ENCODE peak calls at places on chromosomes 5 and 9, in four cellular contexts. Y is A549, S is fibroblast of lung, I is dorsolateral prefrontal cortex. U is an unnamed sample.

GRCh38 chr9:128454991-128455390 is 815 bp upstream of the ODF2 start:
- DNase-seq in S (no peak), Y (no peak), I (no peak), U (no peak)

GRCh38 chr5:74035521-74035937 is 409.5 kb downstream of the ARHGEF28 start:
- DNase-seq in S (peak; percentile 79), I (no peak), Y (peak; percentile 16), U (no peak)

GRCh38 chr5:13976867-13977479 is 32.5 kb upstream of the DNAH5 start:
- DNase-seq in S (peak; percentile 60), I (no peak), Y (peak; percentile 79), U (no peak)

GRCh38 chr5:111070272-111071134 is 1.0 kb upstream of the TSLP start:
- DNase-seq in Y (no peak), S (peak; percentile 41), I (no peak), U (no peak)

GRCh38 chr5:60163762-60164161 is 270.2 kb upstream of the PDE4D start:
- DNase-seq in I (no peak), S (peak; percentile 76), Y (no peak), U (no peak)

GRCh38 chr9:134732392-134733110 is 90.9 kb downstream of the COL5A1 start:
- DNase-seq in S (no peak), I (no peak), Y (no peak), U (no peak)

GRCh38 chr5:92380069-92380770 is 997.1 kb upstream of the ARRDC3 start:
- DNase-seq in S (peak; percentile 40), Y (no peak), I (no peak), U (no peak)

GRCh38 chr5:158640581-158640980 is 459.1 kb downstream of the EBF1 start:
- DNase-seq in Y (no peak), S (peak; percentile 41), I (no peak), U (no peak)

GRCh38 chr9:35367451-35367850 is 122.5 kb upstream of the RUSC2 start:
- DNase-seq in S (peak; percentile 97), Y (no peak), I (no peak), U (peak; percentile 67)

GRCh38 chr5:79495311-79495710 is 18.6 kb downstream of the HOMER1 start:
- DNase-seq in S (peak; percentile 57), I (no peak), Y (no peak), U (no peak)

GRCh38 chr5:58437661-58438060 is 22.2 kb downstream of the PLK2 start:
- DNase-seq in S (no peak), Y (no peak), I (no peak), U (no peak)

GRCh38 chr9:133780404-133780945 is 42.3 kb upstream of the SARDH start:
- DNase-seq in Y (no peak), S (no peak), I (no peak), U (no peak)

GRCh38 chr9:133581553-133582343 is 27.4 kb downstream of the FAM163B start:
- DNase-seq in I (no peak), Y (no peak), S (no peak), U (no peak)

GRCh38 chr9:117340422-117340821 is 74.4 kb downstream of the ASTN2 start:
- DNase-seq in I (no peak), S (no peak), Y (no peak), U (no peak)

GRCh38 chr9:123637940-123638634 is 282.1 kb downstream of the CRB2 start:
- DNase-seq in S (peak; percentile 20), I (no peak), Y (no peak), U (no peak)

GRCh38 chr5:106610041-106610440 is 1060.7 kb downstream of the EFNA5 start:
- DNase-seq in Y (no peak), I (no peak), S (no peak), U (no peak)

GRCh38 chr5:163407034-163407652 is 30.3 kb upstream of the CCNG1 start:
- DNase-seq in S (peak; percentile 73), I (no peak), Y (no peak), U (no peak)

GRCh38 chr9:33506626-33507370 is 17.3 kb upstream of the ANKRD18B start:
- DNase-seq in Y (no peak), I (no peak), S (peak; percentile 98), U (peak; percentile 87)

GRCh38 chr5:32210151-32210550 is 36.0 kb upstream of the GOLPH3 start:
- DNase-seq in Y (no peak), S (no peak), I (no peak), U (no peak)

GRCh38 chr5:149212203-149212951 is 59.3 kb upstream of the AFAP1L1 start:
- DNase-seq in S (peak; percentile 100), I (no peak), Y (no peak), U (peak; percentile 100)

GRCh38 chr5:73638344-73639095 is 12.5 kb downstream of the ARHGEF28 start:
- DNase-seq in Y (no peak), I (no peak), S (peak; percentile 83), U (peak; percentile 49)

GRCh38 chr5:79829260-79829659 is 139.6 kb downstream of the CMYA5 start:
- DNase-seq in I (no peak), Y (peak; percentile 17), S (no peak), U (no peak)

GRCh38 chr5:1468629-1469527 is 23.6 kb upstream of the SLC6A3 start:
- DNase-seq in I (peak; percentile 30), S (no peak), Y (no peak), U (no peak)

GRCh38 chr5:946720-947625 is 54.3 kb downstream of the TRIP13 start:
- DNase-seq in Y (no peak), I (peak; percentile 44), S (no peak), U (no peak)

GRCh38 chr5:169803077-169803981 is 166.3 kb downstream of the DOCK2 start:
- DNase-seq in I (no peak), Y (no peak), S (peak; percentile 100), U (peak; percentile 96)

GRCh38 chr9:121751686-121752445 is 100.4 kb downstream of the DAB2IP start:
- DNase-seq in S (no peak), I (no peak), Y (no peak), U (no peak)

GRCh38 chr5:157543825-157544622 is 31.6 kb downstream of the ADAM19 start:
- DNase-seq in Y (no peak), S (peak; percentile 78), I (no peak), U (peak; percentile 75)

GRCh38 chr5:115558388-115558956 is 13.9 kb upstream of the FEM1C start:
- DNase-seq in S (no peak), I (no peak), Y (no peak), U (no peak)

GRCh38 chr5:1103505-1104326 is 8.1 kb downstream of the SLC12A7 start:
- DNase-seq in S (no peak), Y (no peak), I (no peak), U (no peak)

GRCh38 chr9:130198501-130199179 is 26.4 kb downstream of the NCS1 start:
- DNase-seq in S (no peak), I (no peak), Y (no peak), U (no peak)

GRCh38 chr5:7753596-7753995 is 97.3 kb downstream of the CFAP90 start:
- DNase-seq in S (no peak), I (no peak), Y (no peak), U (no peak)

GRCh38 chr5:165538065-165538464 is 2032.6 kb downstream of the MAT2B start:
- DNase-seq in S (peak; percentile 3), I (no peak), Y (no peak), U (no peak)

GRCh38 chr9:34594177-34594576 is 4.7 kb upstream of the CNTFR start:
- DNase-seq in S (no peak), I (no peak), Y (no peak), U (no peak)

GRCh38 chr5:27479859-27480258 is 441.5 kb upstream of the CDH9 start:
- DNase-seq in Y (no peak), S (no peak), I (no peak), U (no peak)

GRCh38 chr9:90775657-90776056 is 26.0 kb upstream of the SYK start:
- DNase-seq in Y (no peak), I (no peak), S (no peak), U (no peak)

GRCh38 chr9:113599647-113600476 is 136.3 kb downstream of the RGS3 start:
- DNase-seq in S (peak; percentile 95), I (no peak), Y (no peak), U (no peak)

GRCh38 chr9:97557606-97558095 is 56.2 kb downstream of the TMOD1 start:
- DNase-seq in I (peak; percentile 78), Y (no peak), S (no peak), U (no peak)

GRCh38 chr5:111133436-111133751 is 41.2 kb downstream of the WDR36 start:
- DNase-seq in Y (no peak), S (no peak), I (no peak), U (no peak)

GRCh38 chr9:133370680-133371079 is 5.2 kb downstream of the SURF4 start:
- DNase-seq in I (no peak), S (no peak), Y (no peak), U (no peak)

GRCh38 chr5:54519083-54519541 is 1.6 kb downstream of the SNX18 start:
- DNase-seq in S (no peak), Y (no peak), I (no peak), U (no peak)
- H3K27ac ChIP-seq in S (no peak overlapping the region), Y (no peak overlapping the region), I (peak overlapping the region; percentile 28), U (peak overlapping the region; percentile 67)

GRCh38 chr5:72149742-72150141 is 42.5 kb downstream of the MAP1B start:
- DNase-seq in Y (no peak), S (no peak), I (no peak), U (no peak)
- TF ChIP-seq CTCF in Y (peak; percentile 16), S (peak; percentile 36), I (peak; percentile 20), U (peak; percentile 41)

DNA sequence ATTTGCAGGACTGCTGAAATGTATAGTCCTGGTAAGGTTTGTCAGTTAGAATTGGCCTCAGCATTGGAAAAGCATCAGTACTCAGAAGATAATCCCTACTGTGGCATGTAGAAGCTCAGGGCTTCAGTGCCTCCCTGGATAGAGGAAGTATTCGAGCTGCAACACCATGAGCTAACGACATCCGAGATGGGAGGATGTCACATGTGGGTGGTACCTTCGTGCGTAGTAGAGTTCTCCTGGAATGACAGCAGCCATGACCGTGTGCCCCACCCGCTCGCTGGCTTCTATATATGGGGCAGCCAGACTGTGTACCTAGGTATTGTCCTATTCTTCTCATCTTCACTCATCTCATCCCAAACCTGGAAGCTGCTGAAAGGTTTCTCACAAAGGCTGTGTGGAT is 345.8 kb upstream of the KLF9 start:
- DNase-seq in S (no peak), Y (no peak), I (no peak), U (no peak)
- H3K27ac ChIP-seq in S (no peak overlapping the region), Y (no peak overlapping the region), I (no peak overlapping the region), U (no peak overlapping the region)

GRCh38 chr9:95268681-95269080 is 48.8 kb downstream of the FANCC start:
- DNase-seq in I (no peak), S (peak; percentile 27), Y (peak; percentile 21), U (no peak)
- TF ChIP-seq CTCF in I (peak; percentile 50), S (peak; percentile 62), Y (peak; percentile 51), U (peak; percentile 52)

DNA sequence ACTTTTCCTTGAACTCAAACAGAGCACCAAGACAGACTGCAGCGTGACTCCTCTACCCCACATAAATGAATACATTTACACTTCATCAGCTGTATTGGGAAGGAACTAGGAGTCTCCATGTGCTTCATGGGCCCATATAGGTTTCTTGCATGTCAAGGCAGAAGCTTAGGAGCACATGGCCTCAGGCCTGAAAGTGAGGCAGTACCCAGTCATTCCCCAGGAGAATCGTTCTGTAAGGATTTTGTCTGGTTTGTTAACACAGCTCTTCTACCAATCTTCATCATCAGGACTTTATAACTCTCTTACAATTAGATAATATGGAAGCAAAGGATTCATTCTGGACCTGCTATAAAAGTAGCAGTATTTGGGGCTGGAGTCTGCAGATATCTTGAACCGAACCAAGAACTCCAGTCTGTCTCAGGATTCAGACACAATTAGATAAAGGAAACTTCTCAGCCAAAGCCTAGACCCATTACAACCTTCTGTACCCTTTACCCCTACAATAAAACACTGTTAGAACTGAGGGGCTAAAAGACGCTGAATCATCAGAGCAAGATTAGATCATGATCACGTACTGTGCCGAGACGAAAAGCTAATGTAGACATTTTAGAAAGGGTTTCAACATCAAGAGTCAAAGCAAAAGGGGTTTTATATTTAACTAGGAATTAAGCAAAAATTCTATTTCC is 385.5 kb upstream of the SLC30A5 start:
- DNase-seq in Y (no peak), I (no peak), S (no peak), U (no peak)
- H3K27ac ChIP-seq in Y (no peak overlapping the region), I (peak overlapping the region; percentile 70), S (no peak overlapping the region), U (no peak overlapping the region)

U was measured in AG04450.